ENCODE peak calls at places on chromosome 4, in ten cellular contexts. X is effector CD8-positive, alpha-beta T cell; L is neuronal stem cell; Q is activated T-cell treated with anti-CD3 and anti-CD28 coated beads, Interleukin-2, amount 50 U/mL, for 72 hours; T is fibroblast of pulmonary artery; Y is mesothelial cell of epicardium; U is stimulated activated CD8-positive, alpha-beta memory T cell treated with anti-CD3 and anti-CD28 coated beads, Interleukin-4, amount 100 ng/mL, for 4 hours; S is ACHN; B is heart right ventricle; G is Right ventricle myocardium superior. M is an unnamed sample.

GRCh38 chr4:88735554-88735953 is 37.9 kb upstream of the NAP1L5 start:
- DNase-seq in U (no peak), T (peak), B (no peak), L (no peak), X (no peak), G (no peak), Q (no peak), Y (no peak), S (no peak), M (no peak)

GRCh38 chr4:87103691-87104187 is 116.7 kb downstream of the KLHL8 start:
- DNase-seq in B (no peak), T (peak), L (no peak), U (no peak), Y (no peak), X (no peak), Q (peak), G (no peak), S (peak), M (peak)

GRCh38 chr4:78612398-78613005 is 60.9 kb downstream of the ANXA3 start:
- DNase-seq in Y (no peak), T (peak), Q (peak), G (no peak), S (peak), U (no peak), X (no peak), B (no peak), L (no peak), M (no peak)

GRCh38 chr4:1246901-1247810 is 1.8 kb downstream of the CTBP1 start:
- DNase-seq in U (no peak), X (no peak), T (no peak), G (peak), B (no peak), L (no peak), Y (no peak), S (peak), Q (peak), M (no peak)

GRCh38 chr4:69708211-69708610 is 52.2 kb downstream of the SULT1B1 start:
- DNase-seq in L (no peak), X (no peak), G (no peak), U (no peak), T (peak), B (no peak), Y (no peak), Q (no peak), S (no peak), M (no peak)

GRCh38 chr4:174401471-174402130 is 117.9 kb downstream of the CEP44 start:
- DNase-seq in T (no peak), X (no peak), U (no peak), S (peak), Q (no peak), G (no peak), B (no peak), L (no peak), Y (no peak), M (no peak)

GRCh38 chr4:158322119-158322518 is 111.8 kb downstream of the TMEM144 start:
- DNase-seq in U (no peak), X (no peak), T (no peak), G (no peak), B (no peak), L (no peak), S (no peak), Y (no peak), Q (no peak), M (no peak)

GRCh38 chr4:161714022-161714751 is 449.6 kb downstream of the FSTL5 start:
- DNase-seq in S (peak), L (peak), T (peak), B (no peak), Q (no peak), X (no peak), Y (no peak), G (no peak), U (no peak), M (no peak)

GRCh38 chr4:24594887-24595286 is 10.5 kb upstream of the DHX15 start:
- DNase-seq in G (no peak), B (no peak), L (no peak), Y (no peak), S (no peak), Q (no peak), T (peak), X (no peak), U (no peak), M (no peak)